ENCODE peak calls at places on chromosome 10, in six cellular contexts. M is A549, L is hepatocyte, P is lung, X is Panc1, I is fibroblast of lung. Z is an unnamed sample.

GRCh38 chr10:132711618-132712051 is 74.3 kb downstream of the NKX6-2 start:
- DNase-seq in L (no peak), P (no peak), I (no peak), X (no peak), M (no peak), Z (no peak)

GRCh38 chr10:10361486-10361885 is 656.2 kb upstream of the CELF2 start:
- DNase-seq in P (no peak), X (no peak), I (no peak), L (no peak), M (no peak), Z (no peak)

GRCh38 chr10:93352638-93353383 is 129.3 kb downstream of the MYOF start:
- DNase-seq in X (no peak), P (no peak), L (peak; percentile 68), M (peak; percentile 38), I (peak; percentile 24), Z (peak; percentile 58)

GRCh38 chr10:128286413-128287097 is 160.3 kb upstream of the MKI67 start:
- DNase-seq in M (no peak), P (no peak), X (no peak), L (peak; percentile 12), I (no peak), Z (no peak)

GRCh38 chr10:15784662-15785300 is 65.1 kb upstream of the ITGA8 start:
- DNase-seq in I (peak; percentile 57), L (no peak), X (no peak), M (no peak), P (no peak), Z (no peak)

GRCh38 chr10:101060951-101061813 is 607 bp upstream of the KAZALD1 start:
- DNase-seq in P (peak; percentile 95), M (peak; percentile 93), I (peak; percentile 89), X (no peak), L (peak; percentile 99), Z (peak; percentile 98)

GRCh38 chr10:60817135-60817805 is 39.0 kb downstream of the CDK1 start:
- DNase-seq in P (no peak), I (peak; percentile 65), M (no peak), L (no peak), X (no peak), Z (no peak)

GRCh38 chr10:21870849-21871248 is 132.7 kb downstream of the DNAJC1 start:
- DNase-seq in M (no peak), I (no peak), P (no peak), L (no peak), X (no peak), Z (no peak)

GRCh38 chr10:120586471-120586872 is 129.4 kb downstream of the PLPP4 start:
- DNase-seq in X (no peak), L (no peak), I (peak; percentile 90), M (no peak), P (no peak), Z (no peak)

GRCh38 chr10:124906551-124907001 is 35.3 kb upstream of the ZRANB1 start:
- DNase-seq in I (peak; percentile 93), L (no peak), X (no peak), P (no peak), M (no peak), Z (no peak)

GRCh38 chr10:117477961-117478670 is 64.4 kb upstream of the EMX2 start:
- DNase-seq in X (peak; percentile 30), L (peak; percentile 54), P (no peak), I (peak; percentile 90), M (peak; percentile 47), Z (no peak)

GRCh38 chr10:21899736-21900135 is 103.8 kb downstream of the DNAJC1 start:
- DNase-seq in I (no peak), L (no peak), P (no peak), X (no peak), M (no peak), Z (no peak)

GRCh38 chr10:110336111-110336721 is 31.5 kb upstream of the SMNDC1 start:
- DNase-seq in I (peak; percentile 99), X (no peak), P (no peak), M (peak; percentile 73), L (peak; percentile 45), Z (no peak)

GRCh38 chr10:43001427-43001795 is 75.5 kb upstream of the RET start:
- DNase-seq in M (no peak), L (no peak), X (no peak), I (no peak), P (no peak), Z (no peak)

GRCh38 chr10:21292763-21293517 is 232.5 kb downstream of the SKIDA1 start:
- DNase-seq in P (peak; percentile 74), I (peak; percentile 99), L (peak; percentile 68), M (peak; percentile 89), X (no peak), Z (peak; percentile 85)

GRCh38 chr10:109237050-109237449 is 686.3 kb downstream of the XPNPEP1 start:
- DNase-seq in L (no peak), X (no peak), M (no peak), I (no peak), P (no peak), Z (no peak)

GRCh38 chr10:96321822-96322221 is 17.6 kb downstream of the DNTT start:
- DNase-seq in X (no peak), I (no peak), L (no peak), M (no peak), P (no peak), Z (no peak)

GRCh38 chr10:118594392-118595063 is 920 bp downstream of the PRLHR start:
- DNase-seq in M (peak; percentile 53), L (peak; percentile 81), P (peak; percentile 32), X (no peak), I (peak; percentile 33), Z (peak; percentile 8)

GRCh38 chr10:3478153-3478552 is 305.6 kb upstream of the PITRM1 start:
- DNase-seq in L (no peak), M (no peak), X (no peak), I (no peak), P (no peak), Z (no peak)

GRCh38 chr10:14382022-14382421 is 51.3 kb upstream of the FRMD4A start:
- DNase-seq in X (no peak), L (no peak), M (no peak), P (no peak), I (peak; percentile 81), Z (no peak)

GRCh38 chr10:97185326-97186058 is at the start of gene SLIT1:
- DNase-seq in L (peak; percentile 42), I (no peak), X (no peak), M (no peak), P (no peak), Z (peak; percentile 63)

GRCh38 chr10:99926925-99927718 is 82.6 kb downstream of the DNMBP start:
- DNase-seq in I (peak; percentile 74), L (peak; percentile 47), X (no peak), M (no peak), P (no peak), Z (no peak)

GRCh38 chr10:91433620-91434019 is 23.5 kb downstream of the HECTD2 start:
- DNase-seq in M (no peak), L (no peak), I (no peak), X (no peak), P (no peak), Z (peak; percentile 19)

GRCh38 chr10:89643812-89644690 is 991 bp downstream of the PANK1 start:
- DNase-seq in P (peak; percentile 83), X (peak; percentile 82), M (peak; percentile 95), I (peak; percentile 97), L (peak; percentile 93), Z (peak; percentile 95)

GRCh38 chr10:107727762-107728317 is 563.3 kb upstream of the SORCS1 start:
- DNase-seq in X (no peak), I (peak; percentile 31), M (no peak), L (peak; percentile 6), P (no peak), Z (no peak)

GRCh38 chr10:29850371-29850770 is 209.0 kb downstream of the JCAD start:
- DNase-seq in P (no peak), X (no peak), M (no peak), I (no peak), L (no peak), Z (no peak)

GRCh38 chr10:63318491-63318890 is 147.3 kb downstream of the JMJD1C start:
- DNase-seq in P (no peak), X (no peak), L (no peak), M (no peak), I (no peak), Z (no peak)

GRCh38 chr10:102409604-102410426 is 8.8 kb downstream of the PSD start:
- DNase-seq in X (no peak), I (no peak), L (no peak), M (no peak), P (no peak), Z (no peak)

GRCh38 chr10:126057494-126057893 is 161.1 kb downstream of the FANK1 start:
- DNase-seq in L (no peak), P (no peak), M (no peak), I (no peak), X (no peak), Z (no peak)

DNA sequence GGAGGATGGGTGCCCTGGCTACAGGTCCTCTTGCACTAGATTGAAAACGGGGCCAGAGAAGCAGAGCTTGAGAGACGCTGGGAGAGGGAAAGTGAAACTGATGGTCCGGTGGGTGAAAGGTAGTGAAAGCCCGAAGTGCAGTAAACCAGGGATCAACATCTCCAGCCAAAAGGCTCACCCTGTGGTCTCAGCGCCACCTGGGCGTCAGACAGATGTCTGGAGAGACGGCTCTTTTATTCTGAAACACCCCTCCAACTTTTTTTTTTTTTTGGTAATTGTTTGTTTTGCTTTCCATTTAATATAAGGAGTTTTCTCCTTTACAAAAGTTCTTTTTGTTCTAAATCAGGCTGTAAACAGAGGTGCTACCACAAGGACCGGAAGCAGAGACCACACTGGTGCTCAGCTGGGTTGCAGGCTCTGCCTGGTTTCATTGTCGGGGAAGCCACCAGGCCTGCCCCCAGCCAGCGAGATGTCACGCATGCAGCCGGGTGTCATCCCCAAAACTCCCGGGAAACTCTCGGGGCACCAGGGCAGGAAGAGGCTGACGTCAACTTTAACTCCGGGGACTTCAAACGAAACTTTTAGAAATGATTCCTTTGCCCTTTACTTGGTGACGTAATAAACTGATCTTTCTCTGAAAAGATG is 11.2 kb downstream of the IL2RA start:
- DNase-seq in P (peak; percentile 54), L (peak; percentile 27), M (peak; percentile 39), I (no peak), X (peak; percentile 4), Z (peak; percentile 68)
- H3K4me1 ChIP-seq in P (no peaks in the 10 kb centered on the region), L (no peaks in the 10 kb centered on the region), M (peaks cover 5% of the 10 kb centered on the region), I (no peaks in the 10 kb centered on the region), X (peaks cover 3% of the 10 kb centered on the region), Z (no peaks in the 10 kb centered on the region)

GRCh38 chr10:123135415-123136141 is at the start of gene HMX3:
- DNase-seq in M (peak; percentile 31), L (no peak), X (no peak), I (no peak), P (no peak), Z (no peak)
- H3K4me3 ChIP-seq in M (peak within 1 kb of the TSS; percentile 58), L (no peak within 1 kb of the TSS), X (peak within 1 kb of the TSS; percentile 58), I (peak within 1 kb of the TSS; percentile 32), P (peak within 1 kb of the TSS; percentile 5), Z (peak within 1 kb of the TSS; percentile 35)

GRCh38 chr10:6918305-6918704 is 338.2 kb upstream of the PRKCQ start:
- DNase-seq in I (no peak), L (no peak), M (no peak), P (peak; percentile 45), X (no peak), Z (no peak)
- TF ChIP-seq CTCF in I (no peak), L (peak; percentile 22), M (peak; percentile 28), P (peak; percentile 15), X (peak; percentile 45), Z (no peak)

DNA sequence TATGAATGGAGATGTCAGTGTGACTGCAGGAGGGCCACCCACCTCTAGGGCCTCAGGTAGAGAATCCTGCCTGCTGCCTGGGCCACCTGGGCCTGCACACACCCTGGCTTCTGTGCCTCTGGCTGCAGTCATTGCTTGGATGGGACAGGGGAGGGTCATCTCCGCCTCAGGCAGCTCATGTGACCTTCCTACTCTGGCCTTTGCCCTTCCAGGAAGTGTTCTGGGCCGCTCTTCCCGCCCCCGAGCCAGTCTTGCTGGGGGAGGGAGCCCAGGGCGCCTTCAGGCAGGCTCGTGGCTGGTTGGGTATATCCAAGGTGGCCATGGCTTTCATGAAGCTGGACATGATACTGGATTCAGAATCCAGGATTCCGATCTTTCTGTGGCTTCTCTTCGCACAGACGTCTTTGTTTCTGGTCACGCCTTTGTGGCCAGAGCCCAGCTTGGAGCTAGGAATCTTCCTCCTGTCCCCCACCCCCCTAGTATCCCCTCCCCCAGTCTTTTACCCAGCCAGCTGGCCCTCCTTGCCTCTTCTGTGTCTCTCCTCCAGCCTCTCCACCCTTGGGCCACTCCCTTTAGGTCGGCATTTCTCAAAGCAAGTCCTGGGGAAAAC is 119.5 kb downstream of the ZMIZ1 start:
- DNase-seq in L (peak; percentile 56), I (no peak), M (no peak), X (no peak), P (no peak), Z (peak; percentile 85)
- H3K4me1 ChIP-seq in L (peaks cover 44% of the 10 kb centered on the region), I (peaks cover 57% of the 10 kb centered on the region), M (peaks cover 100% of the 10 kb centered on the region), X (peaks cover 42% of the 10 kb centered on the region), P (peaks cover 17% of the 10 kb centered on the region), Z (peaks cover 64% of the 10 kb centered on the region)